ENCODE peak calls at places on chromosomes 3 and 15, in six cellular contexts. I, S, B, Z, G and Y are unnamed samples.

GRCh38 chr3:34388836-34389235 is 590.4 kb downstream of the PDCD6IP start:
- DNase-seq in B (no peak), G (no peak), Z (no peak), I (no peak), S (no peak), Y (no peak)

GRCh38 chr15:48467801-48468200 is 136.6 kb downstream of the DUT start:
- DNase-seq in G (no peak), Z (no peak), B (no peak), S (no peak), I (no peak), Y (no peak)

GRCh38 chr3:59839283-59839682 is 789.5 kb upstream of the CFAP20DC start:
- DNase-seq in B (no peak), Z (no peak), I (no peak), G (no peak), S (no peak), Y (no peak)

GRCh38 chr3:149077638-149078037 is 8.7 kb downstream of the HLTF start:
- DNase-seq in S (no peak), G (no peak), I (no peak), B (no peak), Z (no peak), Y (no peak)

GRCh38 chr3:20608054-20608738 is 422.2 kb upstream of the SGO1 start:
- DNase-seq in S (no peak), G (no peak), Z (no peak), I (no peak), B (no peak), Y (no peak)

GRCh38 chr3:193822492-193823220 is 229.6 kb downstream of the OPA1 start:
- DNase-seq in B (no peak), S (no peak), G (no peak), I (no peak), Z (no peak), Y (no peak)

GRCh38 chr3:104206925-104207324 is 1159.8 kb upstream of the ALCAM start:
- DNase-seq in B (no peak), I (no peak), G (no peak), S (no peak), Z (no peak), Y (no peak)

GRCh38 chr3:4742359-4742758 is 236.9 kb upstream of the BHLHE40 start:
- DNase-seq in B (no peak), S (no peak), G (no peak), Z (no peak), I (no peak), Y (no peak)

GRCh38 chr15:37098468-37099320 is 1.7 kb downstream of the MEIS2 start:
- DNase-seq in B (peak), Z (no peak), G (no peak), S (peak), I (no peak), Y (no peak)

GRCh38 chr3:10568549-10568948 is 63.2 kb upstream of the ATP2B2 start:
- DNase-seq in B (no peak), S (no peak), I (no peak), Z (no peak), G (no peak), Y (no peak)

GRCh38 chr15:73922186-73923151 is 3.8 kb upstream of the LOXL1 start:
- DNase-seq in G (no peak), I (no peak), S (no peak), B (no peak), Z (no peak), Y (no peak)

GRCh38 chr3:40582401-40583027 is 57.8 kb downstream of the ZNF621 start:
- DNase-seq in S (no peak), I (no peak), G (no peak), Z (no peak), B (no peak), Y (no peak)

GRCh38 chr3:136984837-136985236 is 27.1 kb downstream of the IL20RB start:
- DNase-seq in Z (peak), S (no peak), G (no peak), B (no peak), I (no peak), Y (no peak)

GRCh38 chr3:25485673-25486072 is 57.6 kb downstream of the RARB start:
- DNase-seq in I (no peak), G (no peak), S (no peak), B (no peak), Z (no peak), Y (no peak)

GRCh38 chr3:49972656-49973055 is 32.7 kb downstream of the RBM6 start:
- DNase-seq in G (no peak), I (no peak), S (no peak), B (no peak), Z (no peak), Y (no peak)

GRCh38 chr3:66464512-66464894 is 36.3 kb downstream of the LRIG1 start:
- DNase-seq in B (no peak), G (no peak), Z (no peak), S (no peak), I (no peak), Y (no peak)

GRCh38 chr3:150036780-150037179 is 66.1 kb upstream of the PFN2 start:
- DNase-seq in G (no peak), Z (no peak), B (no peak), S (no peak), I (no peak), Y (no peak)

GRCh38 chr3:20060924-20061323 is 20.7 kb downstream of the KAT2B start:
- DNase-seq in S (no peak), G (no peak), B (peak), Z (no peak), I (no peak), Y (no peak)

GRCh38 chr15:96276438-96277210 is 53.9 kb upstream of the NR2F2 start:
- DNase-seq in Z (no peak), B (no peak), G (no peak), I (no peak), S (no peak), Y (no peak)

GRCh38 chr3:154885016-154885415 is 195.1 kb upstream of the MME start:
- DNase-seq in I (no peak), G (no peak), Z (no peak), S (no peak), B (no peak), Y (no peak)

GRCh38 chr3:60048447-60048848 is 998.6 kb upstream of the CFAP20DC start:
- DNase-seq in B (no peak), I (no peak), G (no peak), Z (no peak), S (no peak), Y (no peak)

GRCh38 chr3:100033184-100033583 is 81.1 kb downstream of the FILIP1L start:
- DNase-seq in B (no peak), Z (no peak), S (no peak), G (no peak), I (no peak), Y (no peak)

GRCh38 chr3:22713936-22714335 is 489.2 kb upstream of the UBE2E2 start:
- DNase-seq in G (no peak), Z (no peak), B (peak), S (no peak), I (no peak), Y (no peak)

GRCh38 chr3:172125963-172126403 is 86.6 kb downstream of the FNDC3B start:
- DNase-seq in Z (peak), G (no peak), S (no peak), I (no peak), B (no peak), Y (no peak)

GRCh38 chr3:71421820-71422566 is 161.5 kb downstream of the FOXP1 start:
- DNase-seq in S (no peak), B (no peak), G (no peak), I (no peak), Z (no peak), Y (peak)

GRCh38 chr3:131610174-131610573 is 107.4 kb upstream of the MRPL3 start:
- DNase-seq in G (no peak), Z (no peak), I (no peak), B (no peak), S (no peak), Y (no peak)

GRCh38 chr15:65211157-65211982 is at the start of gene CILP:
- DNase-seq in B (no peak), Z (no peak), G (no peak), S (no peak), I (no peak), Y (no peak)

GRCh38 chr15:57158997-57159668 is 217.2 kb upstream of the CGNL1 start:
- DNase-seq in S (no peak), B (no peak), G (no peak), Z (no peak), I (no peak), Y (no peak)

DNA sequence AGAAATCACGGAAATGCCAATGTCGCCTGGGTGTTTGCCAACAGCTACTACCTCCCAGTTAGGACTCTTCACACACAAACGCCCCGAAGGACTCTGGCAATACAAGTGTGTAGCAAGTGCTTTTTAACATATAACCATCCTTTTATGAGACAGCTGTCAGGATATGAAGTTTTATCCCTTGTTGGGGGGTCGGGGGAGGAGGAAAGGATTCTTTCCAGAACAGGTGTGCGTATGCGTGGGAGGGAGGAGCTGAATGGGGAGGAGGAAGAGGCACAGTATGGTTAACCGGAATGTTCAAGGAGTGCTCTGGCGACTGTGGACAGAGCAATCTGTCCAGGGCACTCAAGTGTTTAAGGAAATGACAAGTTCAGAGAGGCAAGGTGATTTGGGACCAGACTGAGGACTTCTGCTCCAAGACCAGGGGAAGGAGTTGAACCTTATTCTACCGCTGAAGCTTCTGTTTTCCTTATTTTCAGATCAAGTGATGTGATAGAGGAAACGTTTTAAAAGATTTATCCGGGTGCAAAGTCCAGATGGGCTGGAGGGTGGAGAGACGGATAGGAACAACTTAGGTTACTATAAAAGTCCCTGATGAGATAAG is 1.3 kb downstream of the TSPAN3 start:
- DNase-seq in B (no peak), G (no peak), Z (peak), S (no peak), I (no peak), Y (no peak)
- TF ChIP-seq POLR2AphosphoS5 in B (no peak), G (no peak), Z (no peak), S (no peak), I (no peak), Y (no peak)

GRCh38 chr3:11604139-11604895 is 39.4 kb downstream of the VGLL4 start:
- DNase-seq in S (peak), I (peak), Z (no peak), G (no peak), B (no peak), Y (no peak)
- TF ChIP-seq POLR2AphosphoS5 in S (no peak), I (no peak), Z (no peak), G (no peak), B (no peak), Y (no peak)

DNA sequence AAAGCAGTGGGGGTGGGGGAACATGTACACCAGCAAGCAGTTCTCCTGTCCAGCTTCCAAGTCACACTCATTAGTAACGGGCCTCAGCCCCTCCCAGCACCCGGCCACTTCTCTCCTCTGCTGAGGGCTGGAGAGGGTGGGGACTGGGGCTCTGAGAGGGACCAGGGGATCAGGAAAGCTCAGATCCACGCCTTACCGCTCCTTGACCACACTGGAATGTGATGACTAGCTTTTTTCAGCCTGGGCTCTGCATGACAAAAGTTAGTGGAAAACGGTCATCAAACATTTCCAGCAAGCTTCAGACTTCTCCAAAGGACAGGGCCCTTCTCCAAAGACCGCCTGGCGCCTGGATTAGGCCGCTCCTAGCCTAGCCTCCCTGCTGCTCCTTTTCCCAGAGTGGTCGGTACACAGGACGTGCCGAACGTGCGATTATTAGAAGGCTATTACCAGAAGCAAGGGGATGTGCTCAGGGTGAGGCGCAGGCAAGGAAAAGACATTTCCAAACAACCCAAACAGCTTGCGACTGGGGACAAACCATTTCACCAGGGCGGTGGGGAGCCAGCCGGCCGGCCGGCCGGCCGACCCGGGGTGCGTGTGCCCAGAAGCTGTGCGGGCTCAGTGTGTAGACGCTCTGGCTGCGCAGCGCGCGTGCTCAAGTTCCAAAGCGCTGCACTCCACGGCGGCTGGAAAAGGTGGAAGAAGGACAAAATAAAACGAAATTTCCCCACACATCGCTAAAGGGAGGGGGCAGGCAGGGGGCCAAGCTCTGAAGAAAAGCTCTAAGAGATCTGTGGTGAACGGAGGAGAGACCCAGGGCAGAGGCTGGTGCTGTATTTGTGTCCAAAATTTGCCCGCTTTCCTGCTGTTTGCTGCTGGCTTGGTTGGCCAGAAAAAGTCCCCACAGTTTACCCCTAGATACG is 51.0 kb upstream of the SSR3 start:
- DNase-seq in B (peak), G (no peak), Z (peak), I (no peak), S (peak), Y (no peak)
- TF ChIP-seq POLR2AphosphoS5 in B (no peak), G (no peak), Z (no peak), I (no peak), S (peak), Y (no peak)

GRCh38 chr3:37544869-37545352 is 316.8 kb upstream of the CTDSPL start:
- DNase-seq in I (no peak), Z (no peak), B (no peak), G (no peak), S (no peak), Y (no peak)

GRCh38 chr3:37543692-37544091 is 318.0 kb upstream of the CTDSPL start:
- DNase-seq in S (no peak), G (no peak), B (no peak), Z (no peak), I (no peak), Y (no peak)

GRCh38 chr3:37545479-37545878 is 316.2 kb upstream of the CTDSPL start:
- DNase-seq in G (no peak), I (no peak), B (no peak), Z (no peak), S (peak), Y (no peak)

GRCh38 chr3:37544105-37544504 is 317.6 kb upstream of the CTDSPL start:
- DNase-seq in B (no peak), G (no peak), I (no peak), Z (no peak), S (no peak), Y (no peak)

GRCh38 chr3:37546876-37547275 is 314.8 kb upstream of the CTDSPL start:
- DNase-seq in Z (no peak), I (no peak), G (no peak), S (no peak), B (peak), Y (peak)
- TF ChIP-seq POLR2AphosphoS5 in Z (no peak), I (no peak), G (no peak), S (no peak), B (no peak), Y (no peak)

GRCh38 chr3:13771496-13771895 is 108.4 kb downstream of the WNT7A start:
- DNase-seq in G (no peak), S (no peak), I (no peak), Z (no peak), B (no peak), Y (no peak)
- TF ChIP-seq POLR2AphosphoS5 in G (no peak), S (no peak), I (no peak), Z (no peak), B (no peak), Y (no peak)

GRCh38 chr3:160449660-160450598 is at the start of gene TRIM59:
- DNase-seq in Z (peak), S (peak), B (peak), I (peak), G (peak), Y (peak)
- TF ChIP-seq POLR2AphosphoS5 in Z (peak), S (peak), B (peak), I (peak), G (peak), Y (peak)

GRCh38 chr15:100902436-100903190 is 16.5 kb upstream of the LRRK1 start:
- DNase-seq in I (no peak), B (peak), Z (peak), G (no peak), S (no peak), Y (no peak)
- TF ChIP-seq POLR2AphosphoS5 in I (no peak), B (no peak), Z (peak), G (no peak), S (no peak), Y (no peak)

DNA sequence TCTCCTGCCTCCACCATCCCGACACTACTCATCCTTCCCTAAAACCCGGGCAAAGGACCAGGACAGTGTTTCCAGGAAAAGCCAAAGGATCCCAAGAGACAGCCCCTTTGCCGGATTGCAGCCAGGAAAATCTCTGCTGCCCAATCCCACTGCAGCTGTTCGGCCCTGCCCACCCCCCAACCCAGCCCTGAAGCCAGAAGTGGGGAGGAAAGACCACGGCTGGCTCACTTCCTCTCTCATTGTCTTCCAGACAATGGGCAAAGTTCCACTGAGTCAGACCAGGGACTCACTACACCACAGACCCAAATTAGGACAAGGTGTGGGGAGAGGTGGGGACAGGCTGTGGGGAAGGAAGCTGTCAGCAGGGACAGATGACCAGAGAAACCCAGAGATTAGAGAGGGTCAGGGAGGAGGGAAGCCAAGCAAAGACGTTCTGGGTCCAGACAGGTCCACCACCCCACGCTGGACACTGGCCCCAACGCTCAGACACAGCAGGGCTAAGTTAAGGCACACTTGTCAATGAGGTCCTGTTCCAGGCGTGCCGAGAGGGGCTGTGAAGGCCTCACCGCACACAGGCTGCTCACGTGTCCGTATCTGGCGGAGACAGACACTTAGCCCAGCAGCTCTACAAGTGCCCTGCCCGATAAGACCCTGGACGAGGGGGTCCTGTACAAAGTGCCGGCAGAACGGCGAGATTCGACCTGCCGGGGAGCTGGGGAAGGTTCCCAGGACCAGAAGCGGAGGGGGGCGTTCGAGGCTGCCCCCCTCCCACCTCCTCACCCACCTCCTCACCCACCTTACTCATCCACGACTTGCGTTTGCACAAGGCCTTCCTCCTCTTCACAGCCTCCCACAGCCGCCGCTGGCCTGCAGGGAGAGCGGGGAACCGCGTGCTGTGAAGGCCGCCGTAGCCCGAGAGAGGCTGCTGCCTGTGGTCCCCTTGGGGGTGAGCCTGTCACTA is 21.9 kb downstream of the TNK2 start:
- DNase-seq in G (no peak), S (peak), B (no peak), Z (no peak), I (no peak), Y (no peak)
- TF ChIP-seq POLR2AphosphoS5 in G (no peak), S (peak), B (no peak), Z (no peak), I (no peak), Y (no peak)